ENCODE peak calls at places on chromosomes 7 and 10, in six cellular contexts. N is cardiac fibroblast; X is Peyer's patch; M is stimulated activated CD8-positive, alpha-beta memory T cell treated with anti-CD3 and anti-CD28 coated beads, Interleukin-4, amount 100 ng/mL, for 1 hour; K is activated CD4-positive, alpha-beta T cell treated with anti-CD3 and anti-CD28 coated beads for 48 hours; A is left ventricle myocardium inferior. H is an unnamed sample.

GRCh38 chr10:84310470-84310869 is 17.9 kb upstream of the CCSER2 start:
- DNase-seq in N (peak), X (no peak), M (no peak), K (no peak), A (no peak), H (no peak)

GRCh38 chr10:95741807-95742528 is 14.0 kb upstream of the ENTPD1 start:
- DNase-seq in N (peak), X (no peak), M (no peak), K (no peak), A (no peak), H (no peak)

GRCh38 chr7:30932562-30932961 is 20.9 kb downstream of the AQP1 start:
- DNase-seq in N (no peak), X (peak), M (no peak), K (no peak), A (no peak), H (no peak)

GRCh38 chr10:80599424-80599847 is 61.7 kb downstream of the SH2D4B start:
- DNase-seq in N (peak), X (no peak), M (no peak), K (peak), A (peak), H (peak)

GRCh38 chr10:58513189-58514101 is 773 bp downstream of the BICC1 start:
- DNase-seq in N (peak), X (peak), M (no peak), K (no peak), A (peak), H (no peak)

GRCh38 chr7:96187735-96188622 is 133.9 kb downstream of the SLC25A13 start:
- DNase-seq in N (no peak), X (no peak), M (no peak), K (no peak), A (no peak), H (no peak)

GRCh38 chr7:143042821-143043271 is 9.3 kb upstream of the OR6V1 start:
- DNase-seq in N (no peak), X (no peak), M (no peak), K (no peak), A (no peak), H (no peak)

GRCh38 chr10:85926986-85927385 is 439.6 kb downstream of the GRID1 start:
- DNase-seq in N (no peak), X (no peak), M (no peak), K (no peak), A (no peak), H (no peak)

GRCh38 chr10:20970708-20971107 is 73.6 kb upstream of the NEBL start:
- DNase-seq in N (no peak), X (no peak), M (no peak), K (no peak), A (no peak), H (no peak)

GRCh38 chr10:23106508-23106907 is 11.1 kb downstream of the MSRB2 start:
- DNase-seq in N (no peak), X (no peak), M (no peak), K (no peak), A (no peak), H (no peak)

H was measured in keratinocyte.